ENCODE peak calls at places on chromosomes 1 and 21, in five cellular contexts. One of them, this sample, is unnamed. For H3K4me1, the result is how much of the 10 kb centered on the place peaks cover.

GRCh38 chr1:54377040-54377691 is 29.0 kb downstream of the SSBP3 start:
- DNase-seq in HepG2: no peak
- DNase-seq in K562: peak
- DNase-seq in A549: no peak
- DNase-seq in GM12878: no peak
- DNase-seq in this sample: no peak

GRCh38 chr1:117181630-117182041 is 29.1 kb downstream of the VTCN1 start:
- DNase-seq in HepG2: no peak
- DNase-seq in K562: peak
- DNase-seq in A549: no peak
- DNase-seq in GM12878: no peak
- DNase-seq in this sample: no peak

GRCh38 chr1:237542525-237543418 is 347.9 kb downstream of the ZP4 start:
- DNase-seq in HepG2: no peak
- DNase-seq in K562: no peak
- DNase-seq in A549: no peak
- DNase-seq in GM12878: no peak
- DNase-seq in this sample: peak

GRCh38 chr1:216904457-216904856 is 181.2 kb upstream of the ESRRG start:
- DNase-seq in HepG2: no peak
- DNase-seq in K562: no peak
- DNase-seq in A549: no peak
- DNase-seq in GM12878: no peak
- DNase-seq in this sample: no peak

GRCh38 chr1:94553323-94553730 is 11.8 kb upstream of the F3 start:
- DNase-seq in HepG2: peak
- DNase-seq in K562: no peak
- DNase-seq in A549: no peak
- DNase-seq in GM12878: no peak
- DNase-seq in this sample: no peak

GRCh38 chr1:169890761-169891538 is 2.7 kb downstream of the SCYL3 start:
- DNase-seq in HepG2: no peak
- DNase-seq in K562: no peak
- DNase-seq in A549: no peak
- DNase-seq in GM12878: peak
- DNase-seq in this sample: peak

GRCh38 chr1:160187407-160187806 is 3.0 kb upstream of the CASQ1 start:
- DNase-seq in HepG2: no peak
- DNase-seq in K562: no peak
- DNase-seq in A549: no peak
- DNase-seq in GM12878: no peak
- DNase-seq in this sample: no peak

GRCh38 chr1:188170935-188171334 is 1342.2 kb downstream of the PLA2G4A start:
- DNase-seq in HepG2: no peak
- DNase-seq in K562: no peak
- DNase-seq in A549: no peak
- DNase-seq in GM12878: no peak
- DNase-seq in this sample: no peak

GRCh38 chr1:15154480-15155036 is 1.0 kb downstream of the TMEM51 start:
- DNase-seq in HepG2: no peak
- DNase-seq in K562: no peak
- DNase-seq in A549: no peak
- DNase-seq in GM12878: no peak
- DNase-seq in this sample: peak

GRCh38 chr1:197444754-197445153 is 176.7 kb downstream of the CRB1 start:
- DNase-seq in HepG2: no peak
- DNase-seq in K562: no peak
- DNase-seq in A549: no peak
- DNase-seq in GM12878: no peak
- DNase-seq in this sample: no peak

GRCh38 chr1:103561612-103562395 is 9.6 kb upstream of the AMY2B start:
- DNase-seq in HepG2: no peak
- DNase-seq in K562: no peak
- DNase-seq in A549: no peak
- DNase-seq in GM12878: peak
- DNase-seq in this sample: no peak

GRCh38 chr1:232553050-232553754 is 76.7 kb downstream of the SIPA1L2 start:
- DNase-seq in HepG2: no peak
- DNase-seq in K562: no peak
- DNase-seq in A549: no peak
- DNase-seq in GM12878: no peak
- DNase-seq in this sample: no peak

GRCh38 chr1:155321577-155322497 is 1.1 kb downstream of the RUSC1 start:
- DNase-seq in HepG2: no peak
- DNase-seq in K562: no peak
- DNase-seq in A549: no peak
- DNase-seq in GM12878: no peak
- DNase-seq in this sample: peak

GRCh38 chr1:195899762-195900352 is 708.4 kb downstream of the KCNT2 start:
- DNase-seq in HepG2: no peak
- DNase-seq in K562: peak
- DNase-seq in A549: no peak
- DNase-seq in GM12878: no peak
- DNase-seq in this sample: no peak

GRCh38 chr1:40783001-40783905 is at the start of gene KCNQ4:
- DNase-seq in HepG2: no peak
- DNase-seq in K562: peak
- DNase-seq in A549: no peak
- DNase-seq in GM12878: no peak
- DNase-seq in this sample: peak

GRCh38 chr1:170714163-170714562 is 50.2 kb downstream of the PRRX1 start:
- DNase-seq in HepG2: no peak
- DNase-seq in K562: no peak
- DNase-seq in A549: no peak
- DNase-seq in GM12878: no peak
- DNase-seq in this sample: no peak

GRCh38 chr1:20511518-20512428 is 3.8 kb upstream of the MUL1 start:
- DNase-seq in HepG2: no peak
- DNase-seq in K562: no peak
- DNase-seq in A549: no peak
- DNase-seq in GM12878: no peak
- DNase-seq in this sample: no peak

GRCh38 chr21:34343347-34344057 is 20.3 kb upstream of the KCNE2 start:
- DNase-seq in HepG2: no peak
- DNase-seq in K562: no peak
- DNase-seq in A549: no peak
- DNase-seq in GM12878: no peak
- DNase-seq in this sample: no peak

GRCh38 chr21:45415188-45415942 is 10.4 kb downstream of the COL18A1 start:
- DNase-seq in HepG2: no peak
- DNase-seq in K562: no peak
- DNase-seq in A549: no peak
- DNase-seq in GM12878: no peak
- DNase-seq in this sample: no peak

GRCh38 chr21:32578107-32578691 is 7.1 kb downstream of the TCP10L start:
- DNase-seq in HepG2: no peak
- DNase-seq in K562: peak
- DNase-seq in A549: no peak
- DNase-seq in GM12878: no peak
- DNase-seq in this sample: peak

GRCh38 chr21:40507978-40508377 is 339.0 kb downstream of the DSCAM start:
- DNase-seq in HepG2: peak
- DNase-seq in K562: no peak
- DNase-seq in A549: peak
- DNase-seq in GM12878: no peak
- DNase-seq in this sample: no peak

GRCh38 chr21:20388400-20388799 is 609.8 kb upstream of the NCAM2 start:
- DNase-seq in HepG2: no peak
- DNase-seq in K562: peak
- DNase-seq in A549: no peak
- DNase-seq in GM12878: no peak
- DNase-seq in this sample: peak

GRCh38 chr1:63319069-63320023 is 3.0 kb upstream of the FOXD3 start:
- DNase-seq in HepG2: no peak
- DNase-seq in K562: no peak
- DNase-seq in A549: no peak
- DNase-seq in GM12878: no peak
- DNase-seq in this sample: peak

GRCh38 chr1:229139320-229139719 is 131.6 kb upstream of the RAB4A start:
- DNase-seq in HepG2: no peak
- DNase-seq in K562: no peak
- DNase-seq in A549: no peak
- DNase-seq in GM12878: no peak
- DNase-seq in this sample: no peak

GRCh38 chr1:92922378-92923035 is 38.8 kb downstream of the DIPK1A start:
- DNase-seq in HepG2: no peak
- DNase-seq in K562: peak
- DNase-seq in A549: peak
- DNase-seq in GM12878: no peak
- DNase-seq in this sample: no peak

GRCh38 chr1:231165371-231165770 is 3.5 kb downstream of the TRIM67 start:
- DNase-seq in HepG2: no peak
- DNase-seq in K562: no peak
- DNase-seq in A549: no peak
- DNase-seq in GM12878: no peak
- DNase-seq in this sample: no peak

GRCh38 chr1:213332491-213332890 is 281.4 kb downstream of the RPS6KC1 start:
- DNase-seq in HepG2: no peak
- DNase-seq in K562: no peak
- DNase-seq in A549: no peak
- DNase-seq in GM12878: no peak
- DNase-seq in this sample: no peak

GRCh38 chr1:245409341-245410195 is 254.8 kb downstream of the KIF26B start:
- DNase-seq in HepG2: no peak
- DNase-seq in K562: no peak
- DNase-seq in A549: no peak
- DNase-seq in GM12878: no peak
- DNase-seq in this sample: no peak

DNA sequence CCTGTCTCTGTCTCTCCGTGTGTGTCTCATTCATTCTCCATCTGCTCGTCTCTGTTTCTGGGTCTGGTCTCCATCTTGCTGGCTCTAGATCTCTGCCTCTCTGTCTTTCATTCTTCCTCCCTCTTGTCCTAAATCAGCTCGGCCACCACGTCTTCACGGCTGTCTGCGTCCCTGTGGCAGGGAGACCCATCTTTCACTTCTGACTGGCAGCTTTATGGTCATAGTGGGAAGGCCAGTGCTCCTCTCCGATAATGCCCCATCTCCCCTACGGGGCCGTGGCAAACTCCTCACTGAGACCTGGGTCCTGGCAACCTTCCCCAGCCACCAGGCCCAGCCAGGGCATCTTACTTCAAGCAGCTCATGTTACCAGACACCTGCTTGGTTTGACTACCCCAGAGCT is 5.2 kb upstream of the COL16A1 start:
- DNase-seq in HepG2: no peak
- DNase-seq in K562: no peak
- DNase-seq in A549: no peak
- DNase-seq in GM12878: no peak
- DNase-seq in this sample: no peak
- TF ChIP-seq JUNB in HepG2: no peak
- TF ChIP-seq JUNB in K562: no peak
- TF ChIP-seq JUNB in A549: no peak
- TF ChIP-seq JUNB in GM12878: no peak
- TF ChIP-seq JUNB in this sample: no peak

GRCh38 chr21:42526379-42526727 is 12.7 kb downstream of the SLC37A1 start:
- DNase-seq in HepG2: peak
- DNase-seq in K562: no peak
- DNase-seq in A549: no peak
- DNase-seq in GM12878: no peak
- DNase-seq in this sample: no peak
- H3K4me1 ChIP-seq in HepG2: under half
- H3K4me1 ChIP-seq in K562: under half
- H3K4me1 ChIP-seq in A549: under half
- H3K4me1 ChIP-seq in GM12878: half or more
- H3K4me1 ChIP-seq in this sample: under half

GRCh38 chr1:32150847-32151246 is 28.6 kb upstream of the TXLNA start:
- DNase-seq in HepG2: no peak
- DNase-seq in K562: no peak
- DNase-seq in A549: no peak
- DNase-seq in GM12878: no peak
- DNase-seq in this sample: no peak
- TF ChIP-seq JUNB in HepG2: no peak
- TF ChIP-seq JUNB in K562: no peak
- TF ChIP-seq JUNB in A549: no peak
- TF ChIP-seq JUNB in GM12878: no peak
- TF ChIP-seq JUNB in this sample: no peak

GRCh38 chr1:23591460-23592208 is 32.3 kb upstream of the ID3 start:
- DNase-seq in HepG2: peak
- DNase-seq in K562: no peak
- DNase-seq in A549: peak
- DNase-seq in GM12878: no peak
- DNase-seq in this sample: no peak

GRCh38 chr1:23592209-23592905 is 33.1 kb upstream of the ID3 start:
- DNase-seq in HepG2: no peak
- DNase-seq in K562: no peak
- DNase-seq in A549: no peak
- DNase-seq in GM12878: no peak
- DNase-seq in this sample: no peak

GRCh38 chr1:23593556-23594148 is 34.4 kb upstream of the ID3 start:
- DNase-seq in HepG2: peak
- DNase-seq in K562: no peak
- DNase-seq in A549: peak
- DNase-seq in GM12878: no peak
- DNase-seq in this sample: no peak

GRCh38 chr1:23594149-23594917 is 35.0 kb upstream of the ID3 start:
- DNase-seq in HepG2: no peak
- DNase-seq in K562: no peak
- DNase-seq in A549: no peak
- DNase-seq in GM12878: no peak
- DNase-seq in this sample: no peak

GRCh38 chr1:23593042-23593521 is 33.8 kb upstream of the ID3 start:
- DNase-seq in HepG2: no peak
- DNase-seq in K562: no peak
- DNase-seq in A549: no peak
- DNase-seq in GM12878: no peak
- DNase-seq in this sample: no peak
- H3K4me1 ChIP-seq in HepG2: half or more
- H3K4me1 ChIP-seq in K562: under half
- H3K4me1 ChIP-seq in A549: half or more
- H3K4me1 ChIP-seq in GM12878: half or more
- H3K4me1 ChIP-seq in this sample: half or more

DNA sequence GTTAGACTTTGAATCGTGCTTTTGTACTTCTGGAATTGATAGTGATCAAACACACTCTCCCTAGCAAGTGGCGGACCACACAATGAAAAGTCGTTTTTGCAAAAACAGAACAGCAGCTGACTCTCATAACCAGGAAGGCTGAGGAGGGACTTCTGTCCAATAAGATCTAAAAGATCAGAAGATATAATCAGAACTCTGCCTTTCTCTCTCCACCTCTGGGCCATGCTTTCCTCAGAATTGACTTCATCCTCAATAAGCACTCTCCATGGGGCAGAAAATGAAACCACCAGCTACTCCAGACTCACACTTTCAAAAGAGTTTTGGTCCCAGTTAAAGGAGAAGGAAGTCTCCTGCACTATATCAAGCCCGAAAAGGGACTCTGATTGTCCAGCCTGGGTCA is 55.3 kb upstream of the SAMD13 start:
- DNase-seq in HepG2: no peak
- DNase-seq in K562: no peak
- DNase-seq in A549: no peak
- DNase-seq in GM12878: no peak
- DNase-seq in this sample: no peak
- TF ChIP-seq JUNB in HepG2: no peak
- TF ChIP-seq JUNB in K562: no peak
- TF ChIP-seq JUNB in A549: no peak
- TF ChIP-seq JUNB in GM12878: no peak
- TF ChIP-seq JUNB in this sample: no peak